ENCODE peak calls at places on chromosomes 12 and 14, in five cellular contexts. One of them, this sample, is unnamed.

GRCh38 chr14:29475641-29476040 is 452.0 kb downstream of the PRKD1 start:
- DNase-seq in AG09319: no peak
- DNase-seq in LHCN-M2: no peak
- DNase-seq in epithelial cell of esophagus: peak; percentile 86
- DNase-seq in astrocyte of the cerebellum: no peak
- DNase-seq in this sample: no peak

GRCh38 chr12:6685814-6686213 is 3.4 kb downstream of the ZNF384 start:
- DNase-seq in LHCN-M2: no peak
- DNase-seq in epithelial cell of esophagus: no peak
- DNase-seq in AG09319: no peak
- DNase-seq in astrocyte of the cerebellum: no peak
- DNase-seq in this sample: no peak

GRCh38 chr12:60832300-60832699 is 1236.5 kb downstream of the SLC16A7 start:
- DNase-seq in LHCN-M2: peak; percentile 58
- DNase-seq in AG09319: no peak
- DNase-seq in astrocyte of the cerebellum: no peak
- DNase-seq in epithelial cell of esophagus: no peak
- DNase-seq in this sample: no peak

GRCh38 chr14:100749967-100750597 is 23.4 kb downstream of the DLK1 start:
- DNase-seq in epithelial cell of esophagus: no peak
- DNase-seq in LHCN-M2: no peak
- DNase-seq in AG09319: no peak
- DNase-seq in astrocyte of the cerebellum: no peak
- DNase-seq in this sample: no peak

GRCh38 chr14:104881369-104881979 is 16.4 kb downstream of the CEP170B start:
- DNase-seq in LHCN-M2: peak; percentile 96
- DNase-seq in AG09319: no peak
- DNase-seq in epithelial cell of esophagus: no peak
- DNase-seq in astrocyte of the cerebellum: no peak
- DNase-seq in this sample: no peak

GRCh38 chr14:106802413-106803364 is 1276.3 kb downstream of the TMEM121 start:
- DNase-seq in epithelial cell of esophagus: no peak
- DNase-seq in LHCN-M2: no peak
- DNase-seq in astrocyte of the cerebellum: no peak
- DNase-seq in AG09319: no peak
- DNase-seq in this sample: no peak

GRCh38 chr12:116059901-116060300 is 217.6 kb downstream of the MED13L start:
- DNase-seq in astrocyte of the cerebellum: no peak
- DNase-seq in LHCN-M2: no peak
- DNase-seq in AG09319: no peak
- DNase-seq in epithelial cell of esophagus: no peak
- DNase-seq in this sample: no peak

GRCh38 chr12:53676715-53677611 is 1.1 kb upstream of the ATP5MC2 start:
- DNase-seq in AG09319: no peak
- DNase-seq in epithelial cell of esophagus: no peak
- DNase-seq in LHCN-M2: peak; percentile 39
- DNase-seq in astrocyte of the cerebellum: no peak
- DNase-seq in this sample: peak; percentile 46

GRCh38 chr12:117111386-117112267 is 12.4 kb upstream of the TESC start:
- DNase-seq in AG09319: no peak
- DNase-seq in epithelial cell of esophagus: no peak
- DNase-seq in LHCN-M2: no peak
- DNase-seq in astrocyte of the cerebellum: no peak
- DNase-seq in this sample: no peak

GRCh38 chr12:91370086-91370868 is 187.7 kb upstream of the DCN start:
- DNase-seq in epithelial cell of esophagus: no peak
- DNase-seq in AG09319: no peak
- DNase-seq in astrocyte of the cerebellum: no peak
- DNase-seq in LHCN-M2: no peak
- DNase-seq in this sample: no peak

GRCh38 chr12:107435520-107435919 is 250.1 kb upstream of the PWP1 start:
- DNase-seq in LHCN-M2: no peak
- DNase-seq in astrocyte of the cerebellum: no peak
- DNase-seq in epithelial cell of esophagus: no peak
- DNase-seq in AG09319: no peak
- DNase-seq in this sample: no peak

GRCh38 chr12:49019435-49020317 is 1.1 kb upstream of the PRKAG1 start:
- DNase-seq in epithelial cell of esophagus: peak; percentile 30
- DNase-seq in LHCN-M2: peak; percentile 62
- DNase-seq in AG09319: no peak
- DNase-seq in astrocyte of the cerebellum: no peak
- DNase-seq in this sample: peak; percentile 35